ENCODE peak calls at places on chromosome 22, in six cellular contexts. K, P, Y, Q, J and O are unnamed samples.

GRCh38 chr22:40605676-40606250 is 30.8 kb downstream of the MRTFA start:
- DNase-seq in P (no peak), J (no peak), Y (peak; percentile 16), K (no peak), Q (no peak), O (peak; percentile 42)

GRCh38 chr22:19105867-19106802 is 16.1 kb downstream of the DGCR2 start:
- DNase-seq in P (no peak), J (peak; percentile 50), K (no peak), Y (no peak), Q (no peak), O (no peak)

GRCh38 chr22:32803020-32803758 is 1.7 kb downstream of the TIMP3 start:
- DNase-seq in Y (no peak), J (no peak), Q (peak; percentile 69), P (no peak), K (no peak), O (peak; percentile 70)

GRCh38 chr22:44449683-44450425 is 48.2 kb downstream of the RTL6 start:
- DNase-seq in Y (no peak), P (no peak), Q (no peak), J (no peak), K (no peak), O (no peak)

GRCh38 chr22:29767289-29768051 is at the start of gene UQCR10:
- DNase-seq in K (peak; percentile 93), Y (peak; percentile 93), Q (peak; percentile 94), P (peak; percentile 59), J (peak; percentile 90), O (peak; percentile 88)

GRCh38 chr22:31977141-31977781 is 32.9 kb downstream of the YWHAH start:
- DNase-seq in P (peak; percentile 72), J (peak; percentile 90), K (peak; percentile 72), Q (peak; percentile 68), Y (peak; percentile 66), O (peak; percentile 54)

GRCh38 chr22:25167834-25168601 is 31.6 kb upstream of the CRYBB3 start:
- DNase-seq in Y (peak; percentile 10), P (no peak), Q (no peak), K (no peak), J (no peak), O (no peak)

GRCh38 chr22:42412744-42413220 is 19.4 kb downstream of the NFAM1 start:
- DNase-seq in J (peak; percentile 56), K (no peak), P (no peak), Q (no peak), Y (no peak), O (no peak)

GRCh38 chr22:26330971-26331625 is 98.0 kb upstream of the ASPHD2 start:
- DNase-seq in P (peak; percentile 29), Y (peak; percentile 3), J (peak; percentile 84), Q (peak; percentile 31), K (peak; percentile 60), O (peak; percentile 23)

GRCh38 chr22:33110562-33111163 is 52.5 kb upstream of the SYN3 start:
- DNase-seq in Q (no peak), Y (peak; percentile 5), P (no peak), K (no peak), J (no peak), O (no peak)

GRCh38 chr22:32018056-32018455 is 25.0 kb upstream of the SLC5A1 start:
- DNase-seq in P (no peak), J (no peak), Q (no peak), Y (peak; percentile 64), K (no peak), O (no peak)

GRCh38 chr22:42111798-42112197 is 18.8 kb downstream of the CYP2D6 start:
- DNase-seq in P (no peak), J (no peak), Q (no peak), Y (no peak), K (no peak), O (no peak)

GRCh38 chr22:29635734-29636357 is 32.4 kb downstream of the NF2 start:
- DNase-seq in Q (peak; percentile 77), J (no peak), P (no peak), Y (peak; percentile 33), K (no peak), O (peak; percentile 73)

GRCh38 chr22:36194971-36195370 is 6.6 kb downstream of the APOL4 start:
- DNase-seq in Q (peak; percentile 80), J (peak; percentile 86), P (peak; percentile 36), K (peak; percentile 29), Y (peak; percentile 73), O (peak; percentile 77)

GRCh38 chr22:35102663-35103062 is 36.7 kb downstream of the ISX start:
- DNase-seq in J (peak; percentile 72), P (peak; percentile 39), K (no peak), Y (no peak), Q (no peak), O (peak; percentile 2)

GRCh38 chr22:35961480-35961902 is 67.1 kb downstream of the RBFOX2 start:
- DNase-seq in K (peak; percentile 79), Q (peak; percentile 80), J (peak; percentile 80), Y (no peak), P (peak; percentile 47), O (peak; percentile 90)

GRCh38 chr22:44357296-44357961 is 44.7 kb upstream of the SHISAL1 start:
- DNase-seq in J (no peak), Y (no peak), K (no peak), Q (no peak), P (no peak), O (no peak)

GRCh38 chr22:44734801-44735517 is 17.4 kb upstream of the ARHGAP8 start:
- DNase-seq in J (no peak), Q (no peak), P (no peak), K (no peak), Y (no peak), O (no peak)

GRCh38 chr22:44147821-44148574 is 32.7 kb upstream of the PARVG start:
- DNase-seq in K (no peak), Y (no peak), J (peak; percentile 94), P (peak; percentile 86), Q (peak; percentile 50), O (peak; percentile 36)

GRCh38 chr22:41862160-41862529 is 29.2 kb downstream of the SREBF2 start:
- DNase-seq in Q (no peak), Y (no peak), K (no peak), P (no peak), J (no peak), O (peak; percentile 23)

GRCh38 chr22:40203568-40203967 is 25.8 kb downstream of the TNRC6B start:
- DNase-seq in Y (no peak), K (no peak), P (no peak), Q (no peak), J (no peak), O (peak; percentile 38)

GRCh38 chr22:30234786-30235470 is 11.6 kb downstream of the LIF start:
- DNase-seq in J (no peak), P (no peak), K (no peak), Q (peak; percentile 83), Y (no peak), O (peak; percentile 82)

GRCh38 chr22:44399906-44400762 is 87.4 kb upstream of the SHISAL1 start:
- DNase-seq in K (no peak), Y (no peak), J (peak; percentile 13), P (no peak), Q (no peak), O (no peak)

GRCh38 chr22:32255217-32255616 is at the start of gene SLC5A4:
- DNase-seq in Y (no peak), J (no peak), P (no peak), K (no peak), Q (no peak), O (no peak)

DNA sequence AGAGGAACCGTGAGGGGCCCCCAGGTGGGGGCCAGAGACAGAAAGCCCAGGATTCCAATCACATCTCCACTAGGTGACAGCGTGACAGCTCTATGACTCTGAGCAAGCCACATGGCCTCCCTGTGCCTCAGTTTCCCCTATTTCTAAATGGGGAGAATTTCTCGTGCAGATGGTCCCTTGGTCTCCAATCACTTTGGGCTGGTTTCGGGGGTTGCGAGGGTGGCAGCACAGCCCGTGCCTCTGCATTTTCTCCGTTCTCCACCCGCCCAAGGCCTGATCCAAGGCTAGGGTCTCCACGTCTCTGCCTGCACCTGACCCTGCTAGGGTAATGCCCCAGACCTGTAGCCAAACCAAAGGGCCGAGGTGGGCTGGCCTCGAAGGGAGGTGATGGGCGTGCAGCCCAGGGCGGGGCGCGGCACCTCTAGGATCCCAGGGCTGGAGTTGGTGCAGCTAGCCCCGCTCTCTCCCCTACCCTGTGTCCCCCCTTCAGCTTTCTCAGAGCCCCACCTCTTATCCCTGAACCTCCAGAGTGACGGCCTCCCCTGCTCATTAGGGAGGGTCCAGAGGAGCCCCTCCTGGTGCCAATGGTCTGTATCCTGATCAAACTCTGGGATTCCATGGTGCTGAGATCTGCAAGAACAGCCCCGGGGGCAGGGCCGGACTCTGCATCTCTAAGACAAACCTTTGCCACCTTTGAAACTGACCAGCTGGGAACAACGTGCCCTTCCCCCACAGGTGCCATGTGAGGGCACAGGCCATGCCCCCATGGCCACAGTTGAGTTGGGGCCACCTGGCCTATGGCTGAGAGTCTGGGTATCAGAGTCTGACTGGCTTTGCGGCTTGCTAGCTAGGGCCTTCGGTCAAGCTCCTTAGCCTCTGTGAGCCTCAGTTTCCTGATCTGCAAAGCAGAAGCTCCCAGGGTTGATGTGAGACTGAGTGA is 22.9 kb upstream of the CBX7 start:
- DNase-seq in K (no peak), J (peak; percentile 57), P (no peak), Y (peak; percentile 18), Q (peak; percentile 52), O (no peak)
- H2BK120ac ChIP-seq in K (peak overlapping the region; percentile 49), J (peak overlapping the region; percentile 84), P (peak overlapping the region; percentile 89), Y (peak overlapping the region; percentile 97), Q (peak overlapping the region; percentile 100), O (peak overlapping the region; percentile 100)

GRCh38 chr22:23539135-23539838 is 40.8 kb downstream of the IGLL1 start:
- DNase-seq in P (peak; percentile 56), K (peak; percentile 62), Y (peak; percentile 90), Q (peak; percentile 76), J (peak; percentile 88), O (peak; percentile 69)
- H2BK120ac ChIP-seq in P (no peak overlapping the region), K (no peak overlapping the region), Y (peak overlapping the region; percentile 5), Q (no peak overlapping the region), J (no peak overlapping the region), O (no peak overlapping the region)

DNA sequence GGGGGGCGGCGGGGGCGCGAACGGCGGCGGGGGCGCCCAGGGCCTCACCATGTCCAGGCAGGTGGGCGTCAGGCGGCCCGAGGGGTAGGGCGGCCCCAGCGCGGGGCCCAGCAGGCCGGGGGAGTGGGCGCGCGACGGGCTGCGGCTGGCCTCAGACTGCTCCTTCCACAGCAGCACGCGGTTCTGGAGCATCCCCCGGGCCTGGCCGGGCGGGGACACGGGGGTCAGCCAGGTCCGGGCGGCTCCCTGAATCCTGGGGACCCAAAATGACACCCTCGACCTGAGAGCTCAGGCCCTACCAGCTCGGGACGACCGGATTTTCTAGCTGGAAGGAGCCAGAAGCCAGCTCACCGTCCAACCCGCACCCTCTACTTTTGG is 5.5 kb upstream of the SLC16A8 start:
- DNase-seq in J (no peak), Q (no peak), Y (no peak), K (no peak), P (no peak), O (no peak)
- H2BK120ac ChIP-seq in J (no peak overlapping the region), Q (no peak overlapping the region), Y (no peak overlapping the region), K (no peak overlapping the region), P (no peak overlapping the region), O (no peak overlapping the region)

DNA sequence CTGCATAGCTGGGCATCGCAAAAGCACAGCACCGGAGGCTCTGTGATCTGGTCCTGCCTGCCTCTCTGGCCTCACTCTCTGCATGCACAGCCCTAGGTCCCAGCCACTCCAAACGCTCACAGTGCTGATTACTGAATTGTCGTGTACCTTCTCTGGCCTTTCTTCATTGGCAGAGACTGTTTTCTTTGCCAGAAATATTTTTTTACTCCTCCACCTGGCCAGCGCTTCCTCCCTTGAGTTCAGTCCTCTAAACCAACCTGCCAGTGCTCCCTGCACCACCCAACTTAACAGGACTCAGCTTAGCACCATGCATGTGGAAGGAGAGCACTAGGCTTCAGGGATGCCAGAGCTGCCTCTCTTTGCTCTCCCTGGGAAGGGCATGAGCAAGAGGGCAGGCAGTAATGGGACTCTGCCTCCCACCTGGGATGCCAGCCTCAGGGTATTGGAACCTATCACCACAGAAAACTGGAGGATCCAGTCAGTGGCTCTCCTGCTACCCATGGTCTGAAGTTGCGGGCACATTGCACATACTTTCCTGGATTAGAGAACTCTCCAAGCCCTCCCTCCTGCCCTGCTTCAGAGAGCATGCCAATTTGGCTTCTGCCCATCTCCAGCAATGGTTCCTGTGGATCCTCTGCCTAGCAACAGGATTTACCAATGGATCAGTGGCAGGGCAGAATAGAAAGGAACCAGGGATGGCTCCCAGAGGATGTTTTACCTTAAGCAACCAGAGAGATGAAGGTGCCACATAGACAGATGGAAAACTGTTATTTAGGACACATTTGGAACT is 37.0 kb upstream of the GNAZ start:
- DNase-seq in Q (no peak), J (no peak), Y (no peak), P (no peak), K (no peak), O (no peak)
- H2BK120ac ChIP-seq in Q (no peak overlapping the region), J (no peak overlapping the region), Y (no peak overlapping the region), P (no peak overlapping the region), K (no peak overlapping the region), O (no peak overlapping the region)